ENCODE peak calls at places on chromosomes 3 and 15, in four cellular contexts. J is stimulated activated naive CD4-positive, alpha-beta T cell treated with Interleukin-2 at 50 U/mL for 16 hours; T is NCI-H146; M is naive thymus-derived CD8-positive, alpha-beta T cell. C is an unnamed sample.

GRCh38 chr3:183308746-183309145 is 55.7 kb downstream of the B3GNT5 start:
- DNase-seq in J (no peak), T (no peak), M (no peak), C (no peak)

GRCh38 chr3:101464235-101464634 is 48.8 kb downstream of the SENP7 start:
- DNase-seq in J (no peak), T (no peak), M (no peak), C (no peak)

GRCh38 chr3:42097166-42097946 is 6.2 kb downstream of the TRAK1 start:
- DNase-seq in J (peak; percentile 36), T (no peak), M (no peak), C (no peak)

GRCh38 chr3:186849392-186849975 is 7.0 kb downstream of the ADIPOQ start:
- DNase-seq in J (no peak), T (peak; percentile 41), M (peak; percentile 60), C (peak; percentile 83)

GRCh38 chr3:46989146-46989810 is 9.8 kb downstream of the NBEAL2 start:
- DNase-seq in J (no peak), T (no peak), M (no peak), C (no peak)

GRCh38 chr3:146395164-146395563 is 74.2 kb downstream of the PLSCR2 start:
- DNase-seq in J (no peak), T (no peak), M (no peak), C (no peak)

GRCh38 chr3:98333989-98334606 is 19.6 kb upstream of the OR5K4 start:
- DNase-seq in J (no peak), T (no peak), M (no peak), C (peak; percentile 35)

GRCh38 chr15:52288051-52288942 is 7.3 kb downstream of the MYO5C start:
- DNase-seq in J (no peak), T (peak; percentile 50), M (no peak), C (no peak)

GRCh38 chr3:134869153-134869726 is 74.2 kb downstream of the EPHB1 start:
- DNase-seq in J (no peak), T (peak; percentile 91), M (no peak), C (no peak)

GRCh38 chr3:150345021-150345538 is 63.0 kb upstream of the TSC22D2 start:
- DNase-seq in J (no peak), T (no peak), M (no peak), C (no peak)

GRCh38 chr3:32817561-32818430 is at the start of gene TRIM71:
- DNase-seq in J (no peak), T (peak; percentile 59), M (no peak), C (peak; percentile 24)

GRCh38 chr3:29430558-29430971 is 149.7 kb downstream of the RBMS3 start:
- DNase-seq in J (no peak), T (no peak), M (no peak), C (no peak)

GRCh38 chr3:53056442-53056841 is 10.6 kb upstream of the SFMBT1 start:
- DNase-seq in J (no peak), T (peak; percentile 24), M (no peak), C (peak; percentile 73)

GRCh38 chr15:37940886-37941285 is 6.4 kb downstream of the TMCO5A start:
- DNase-seq in J (no peak), T (no peak), M (no peak), C (no peak)

GRCh38 chr3:127115691-127116351 is 77.1 kb upstream of the PRR23E start:
- DNase-seq in J (no peak), T (no peak), M (no peak), C (no peak)

GRCh38 chr3:133840055-133840737 is 34.6 kb downstream of the SRPRB start:
- DNase-seq in J (no peak), T (no peak), M (no peak), C (no peak)

GRCh38 chr3:111732248-111732879 is 126.7 kb upstream of the PHLDB2 start:
- DNase-seq in J (no peak), T (no peak), M (no peak), C (peak; percentile 84)

GRCh38 chr3:49415931-49416601 is 3.8 kb downstream of the TCTA start:
- DNase-seq in J (peak; percentile 65), T (no peak), M (peak; percentile 50), C (no peak)

GRCh38 chr15:60363024-60363674 is 34.6 kb downstream of the ANXA2 start:
- DNase-seq in J (no peak), T (no peak), M (no peak), C (no peak)

GRCh38 chr3:18730491-18730890 is 305.4 kb upstream of the SATB1 start:
- DNase-seq in J (no peak), T (no peak), M (no peak), C (no peak)

GRCh38 chr3:169354774-169355501 is 308.6 kb downstream of the MECOM start:
- DNase-seq in J (no peak), T (peak; percentile 96), M (no peak), C (peak; percentile 92)

GRCh38 chr15:32694222-32694983 is 23.4 kb upstream of the GREM1 start:
- DNase-seq in J (no peak), T (no peak), M (no peak), C (no peak)

C was measured in NCI-H82.